ENCODE peak calls at places on chromosomes 4 and X, in five cellular contexts. One of them, this sample, is unnamed.

GRCh38 chr4:40515037-40515397 is 114.6 kb downstream of the RBM47 start:
- DNase-seq in AG10803: no peak
- DNase-seq in NCI-H748 treated with DMSO at 0.1 percent for 48 hours: no peak
- DNase-seq in iPS DF 19.7: no peak
- DNase-seq in GM13976: no peak
- DNase-seq in this sample: no peak

GRCh38 chr4:176779421-176779820 is 13.3 kb downstream of the VEGFC start:
- DNase-seq in AG10803: no peak
- DNase-seq in NCI-H748 treated with DMSO at 0.1 percent for 48 hours: no peak
- DNase-seq in iPS DF 19.7: no peak
- DNase-seq in GM13976: no peak
- DNase-seq in this sample: no peak

GRCh38 chr4:53702334-53703266 is 111.3 kb upstream of the LNX1 start:
- DNase-seq in AG10803: peak
- DNase-seq in NCI-H748 treated with DMSO at 0.1 percent for 48 hours: peak
- DNase-seq in iPS DF 19.7: no peak
- DNase-seq in GM13976: peak
- DNase-seq in this sample: no peak

GRCh38 chrX:23901065-23901464 is 6.7 kb downstream of the APOO start:
- DNase-seq in AG10803: peak
- DNase-seq in NCI-H748 treated with DMSO at 0.1 percent for 48 hours: no peak
- DNase-seq in iPS DF 19.7: no peak
- DNase-seq in GM13976: no peak
- DNase-seq in this sample: no peak

GRCh38 chr4:36292551-36293188 is 11.3 kb downstream of the DTHD1 start:
- DNase-seq in AG10803: no peak
- DNase-seq in NCI-H748 treated with DMSO at 0.1 percent for 48 hours: no peak
- DNase-seq in iPS DF 19.7: no peak
- DNase-seq in GM13976: no peak
- DNase-seq in this sample: no peak

GRCh38 chr4:47954679-47955078 is 40.3 kb upstream of the NFXL1 start:
- DNase-seq in AG10803: no peak
- DNase-seq in NCI-H748 treated with DMSO at 0.1 percent for 48 hours: no peak
- DNase-seq in iPS DF 19.7: no peak
- DNase-seq in GM13976: no peak
- DNase-seq in this sample: no peak

GRCh38 chr4:92968556-92968955 is 664.8 kb downstream of the GRID2 start:
- DNase-seq in AG10803: no peak
- DNase-seq in NCI-H748 treated with DMSO at 0.1 percent for 48 hours: no peak
- DNase-seq in iPS DF 19.7: no peak
- DNase-seq in GM13976: no peak
- DNase-seq in this sample: no peak

GRCh38 chr4:68877555-68877954 is 61.8 kb downstream of the UGT2B10 start:
- DNase-seq in AG10803: no peak
- DNase-seq in NCI-H748 treated with DMSO at 0.1 percent for 48 hours: no peak
- DNase-seq in iPS DF 19.7: no peak
- DNase-seq in GM13976: no peak
- DNase-seq in this sample: no peak

GRCh38 chr4:3484057-3484973 is 21.2 kb downstream of the DOK7 start:
- DNase-seq in AG10803: no peak
- DNase-seq in NCI-H748 treated with DMSO at 0.1 percent for 48 hours: peak
- DNase-seq in iPS DF 19.7: no peak
- DNase-seq in GM13976: no peak
- DNase-seq in this sample: no peak

GRCh38 chr4:119026662-119027444 is 108.8 kb upstream of the MYOZ2 start:
- DNase-seq in AG10803: peak
- DNase-seq in NCI-H748 treated with DMSO at 0.1 percent for 48 hours: no peak
- DNase-seq in iPS DF 19.7: no peak
- DNase-seq in GM13976: no peak
- DNase-seq in this sample: no peak

GRCh38 chr4:60724623-60725022 is 475.5 kb upstream of the ADGRL3 start:
- DNase-seq in AG10803: peak
- DNase-seq in NCI-H748 treated with DMSO at 0.1 percent for 48 hours: no peak
- DNase-seq in iPS DF 19.7: no peak
- DNase-seq in GM13976: no peak
- DNase-seq in this sample: no peak

GRCh38 chr4:151604238-151604637 is 156.6 kb downstream of the GATB start:
- DNase-seq in AG10803: peak
- DNase-seq in NCI-H748 treated with DMSO at 0.1 percent for 48 hours: no peak
- DNase-seq in iPS DF 19.7: no peak
- DNase-seq in GM13976: no peak
- DNase-seq in this sample: no peak

GRCh38 chr4:64272432-64272831 is 136.8 kb downstream of the TECRL start:
- DNase-seq in AG10803: no peak
- DNase-seq in NCI-H748 treated with DMSO at 0.1 percent for 48 hours: no peak
- DNase-seq in iPS DF 19.7: no peak
- DNase-seq in GM13976: no peak
- DNase-seq in this sample: no peak

GRCh38 chrX:39896951-39897740 is 200.6 kb downstream of the BCOR start:
- DNase-seq in AG10803: peak
- DNase-seq in NCI-H748 treated with DMSO at 0.1 percent for 48 hours: no peak
- DNase-seq in iPS DF 19.7: peak
- DNase-seq in GM13976: no peak
- DNase-seq in this sample: no peak

GRCh38 chrX:46737462-46737861 is 21.5 kb downstream of the SLC9A7 start:
- DNase-seq in AG10803: peak
- DNase-seq in NCI-H748 treated with DMSO at 0.1 percent for 48 hours: no peak
- DNase-seq in iPS DF 19.7: no peak
- DNase-seq in GM13976: no peak
- DNase-seq in this sample: no peak

GRCh38 chr4:85166318-85166717 is 199.8 kb upstream of the WDFY3 start:
- DNase-seq in AG10803: no peak
- DNase-seq in NCI-H748 treated with DMSO at 0.1 percent for 48 hours: no peak
- DNase-seq in iPS DF 19.7: no peak
- DNase-seq in GM13976: no peak
- DNase-seq in this sample: no peak

GRCh38 chr4:154982187-154983047 is 201.3 kb downstream of the RBM46 start:
- DNase-seq in AG10803: peak
- DNase-seq in NCI-H748 treated with DMSO at 0.1 percent for 48 hours: peak
- DNase-seq in iPS DF 19.7: peak
- DNase-seq in GM13976: peak
- DNase-seq in this sample: peak

GRCh38 chr4:95465010-95465409 is 83.8 kb downstream of the UNC5C start:
- DNase-seq in AG10803: no peak
- DNase-seq in NCI-H748 treated with DMSO at 0.1 percent for 48 hours: peak
- DNase-seq in iPS DF 19.7: no peak
- DNase-seq in GM13976: no peak
- DNase-seq in this sample: no peak

GRCh38 chr4:114811564-114812360 is 213.2 kb downstream of the UGT8 start:
- DNase-seq in AG10803: no peak
- DNase-seq in NCI-H748 treated with DMSO at 0.1 percent for 48 hours: no peak
- DNase-seq in iPS DF 19.7: no peak
- DNase-seq in GM13976: no peak
- DNase-seq in this sample: no peak

GRCh38 chr4:142549726-142550463 is 296.2 kb downstream of the INPP4B start:
- DNase-seq in AG10803: peak
- DNase-seq in NCI-H748 treated with DMSO at 0.1 percent for 48 hours: peak
- DNase-seq in iPS DF 19.7: no peak
- DNase-seq in GM13976: no peak
- DNase-seq in this sample: no peak

GRCh38 chrX:123324628-123325027 is 140.6 kb downstream of the GRIA3 start:
- DNase-seq in AG10803: no peak
- DNase-seq in NCI-H748 treated with DMSO at 0.1 percent for 48 hours: no peak
- DNase-seq in iPS DF 19.7: no peak
- DNase-seq in GM13976: no peak
- DNase-seq in this sample: no peak

GRCh38 chrX:102934624-102935023 is 2.4 kb upstream of the RAB40AL start:
- DNase-seq in AG10803: peak
- DNase-seq in NCI-H748 treated with DMSO at 0.1 percent for 48 hours: no peak
- DNase-seq in iPS DF 19.7: no peak
- DNase-seq in GM13976: peak
- DNase-seq in this sample: no peak